ENCODE peak calls at places on chromosomes 6 and 20, in eight cellular contexts. One of them, this sample, is unnamed.

GRCh38 chr20:61934716-61935530 is 130.8 kb downstream of the TAF4 start:
- DNase-seq in A673: no peak
- DNase-seq in heart right ventricle: no peak
- DNase-seq in endodermal cell: peak; percentile 68
- DNase-seq in CD4-positive, alpha-beta T cell: no peak
- DNase-seq in colonic mucosa: no peak
- DNase-seq in esophagus squamous epithelium: no peak
- DNase-seq in upper lobe of left lung: no peak
- DNase-seq in this sample: no peak

GRCh38 chr20:52124821-52125220 is 66.8 kb downstream of the ZFP64 start:
- DNase-seq in CD4-positive, alpha-beta T cell: no peak
- DNase-seq in A673: no peak
- DNase-seq in colonic mucosa: no peak
- DNase-seq in upper lobe of left lung: no peak
- DNase-seq in heart right ventricle: no peak
- DNase-seq in esophagus squamous epithelium: no peak
- DNase-seq in endodermal cell: no peak
- DNase-seq in this sample: no peak

GRCh38 chr6:109096198-109096597 is 891 bp downstream of the CEP57L1 start:
- DNase-seq in A673: no peak
- DNase-seq in esophagus squamous epithelium: no peak
- DNase-seq in CD4-positive, alpha-beta T cell: no peak
- DNase-seq in heart right ventricle: no peak
- DNase-seq in colonic mucosa: no peak
- DNase-seq in upper lobe of left lung: no peak
- DNase-seq in endodermal cell: no peak
- DNase-seq in this sample: no peak

GRCh38 chr6:127348046-127348661 is 4.7 kb upstream of the ECHDC1 start:
- DNase-seq in endodermal cell: no peak
- DNase-seq in upper lobe of left lung: no peak
- DNase-seq in esophagus squamous epithelium: no peak
- DNase-seq in A673: no peak
- DNase-seq in heart right ventricle: no peak
- DNase-seq in colonic mucosa: no peak
- DNase-seq in CD4-positive, alpha-beta T cell: no peak
- DNase-seq in this sample: no peak

GRCh38 chr6:156028310-156029131 is 572.9 kb upstream of the NOX3 start:
- DNase-seq in A673: peak; percentile 58
- DNase-seq in endodermal cell: no peak
- DNase-seq in CD4-positive, alpha-beta T cell: no peak
- DNase-seq in esophagus squamous epithelium: no peak
- DNase-seq in upper lobe of left lung: no peak
- DNase-seq in heart right ventricle: no peak
- DNase-seq in colonic mucosa: no peak
- DNase-seq in this sample: no peak

GRCh38 chr20:44643596-44644383 is 7.7 kb downstream of the ADA start:
- DNase-seq in heart right ventricle: peak; percentile 81
- DNase-seq in endodermal cell: peak; percentile 96
- DNase-seq in esophagus squamous epithelium: no peak
- DNase-seq in upper lobe of left lung: peak; percentile 65
- DNase-seq in CD4-positive, alpha-beta T cell: peak; percentile 25
- DNase-seq in A673: peak; percentile 69
- DNase-seq in colonic mucosa: peak; percentile 50
- DNase-seq in this sample: peak; percentile 88

GRCh38 chr6:133724726-133725125 is 164.2 kb upstream of the TCF21 start:
- DNase-seq in CD4-positive, alpha-beta T cell: no peak
- DNase-seq in heart right ventricle: no peak
- DNase-seq in endodermal cell: no peak
- DNase-seq in colonic mucosa: no peak
- DNase-seq in esophagus squamous epithelium: no peak
- DNase-seq in upper lobe of left lung: no peak
- DNase-seq in A673: peak; percentile 6
- DNase-seq in this sample: no peak

GRCh38 chr20:49866051-49866450 is 49.3 kb downstream of the SPATA2 start:
- DNase-seq in endodermal cell: peak; percentile 10
- DNase-seq in esophagus squamous epithelium: no peak
- DNase-seq in heart right ventricle: no peak
- DNase-seq in colonic mucosa: no peak
- DNase-seq in CD4-positive, alpha-beta T cell: no peak
- DNase-seq in upper lobe of left lung: no peak
- DNase-seq in A673: no peak
- DNase-seq in this sample: no peak

GRCh38 chr6:127554435-127555006 is 22.5 kb upstream of the C6orf58 start:
- DNase-seq in CD4-positive, alpha-beta T cell: no peak
- DNase-seq in heart right ventricle: no peak
- DNase-seq in endodermal cell: peak; percentile 76
- DNase-seq in esophagus squamous epithelium: no peak
- DNase-seq in colonic mucosa: no peak
- DNase-seq in A673: peak; percentile 61
- DNase-seq in upper lobe of left lung: no peak
- DNase-seq in this sample: peak; percentile 55

GRCh38 chr6:84804720-84805119 is 40.3 kb upstream of the TBX18 start:
- DNase-seq in A673: no peak
- DNase-seq in CD4-positive, alpha-beta T cell: no peak
- DNase-seq in esophagus squamous epithelium: no peak
- DNase-seq in colonic mucosa: no peak
- DNase-seq in upper lobe of left lung: no peak
- DNase-seq in heart right ventricle: no peak
- DNase-seq in endodermal cell: no peak
- DNase-seq in this sample: peak; percentile 30

GRCh38 chr20:29741594-29741893 is 1515.9 kb upstream of the DEFB115 start:
- DNase-seq in heart right ventricle: no peak
- DNase-seq in esophagus squamous epithelium: no peak
- DNase-seq in CD4-positive, alpha-beta T cell: no peak
- DNase-seq in A673: no peak
- DNase-seq in upper lobe of left lung: no peak
- DNase-seq in colonic mucosa: no peak
- DNase-seq in endodermal cell: peak; percentile 23
- DNase-seq in this sample: no peak

GRCh38 chr6:28880519-28880893 is 43.3 kb downstream of the TRIM27 start:
- DNase-seq in colonic mucosa: no peak
- DNase-seq in A673: no peak
- DNase-seq in heart right ventricle: no peak
- DNase-seq in endodermal cell: no peak
- DNase-seq in esophagus squamous epithelium: no peak
- DNase-seq in CD4-positive, alpha-beta T cell: no peak
- DNase-seq in upper lobe of left lung: no peak
- DNase-seq in this sample: no peak

GRCh38 chr6:28876702-28877101 is 47.1 kb downstream of the TRIM27 start:
- DNase-seq in esophagus squamous epithelium: no peak
- DNase-seq in heart right ventricle: no peak
- DNase-seq in A673: no peak
- DNase-seq in CD4-positive, alpha-beta T cell: no peak
- DNase-seq in upper lobe of left lung: no peak
- DNase-seq in colonic mucosa: no peak
- DNase-seq in endodermal cell: no peak
- DNase-seq in this sample: no peak

GRCh38 chr6:28885149-28885738 is 38.5 kb downstream of the TRIM27 start:
- DNase-seq in colonic mucosa: no peak
- DNase-seq in CD4-positive, alpha-beta T cell: no peak
- DNase-seq in A673: no peak
- DNase-seq in heart right ventricle: no peak
- DNase-seq in endodermal cell: no peak
- DNase-seq in esophagus squamous epithelium: no peak
- DNase-seq in upper lobe of left lung: peak; percentile 77
- DNase-seq in this sample: no peak

GRCh38 chr6:28884423-28885148 is 39.2 kb downstream of the TRIM27 start:
- DNase-seq in endodermal cell: no peak
- DNase-seq in esophagus squamous epithelium: no peak
- DNase-seq in A673: no peak
- DNase-seq in CD4-positive, alpha-beta T cell: peak; percentile 68
- DNase-seq in upper lobe of left lung: no peak
- DNase-seq in heart right ventricle: no peak
- DNase-seq in colonic mucosa: no peak
- DNase-seq in this sample: no peak

DNA sequence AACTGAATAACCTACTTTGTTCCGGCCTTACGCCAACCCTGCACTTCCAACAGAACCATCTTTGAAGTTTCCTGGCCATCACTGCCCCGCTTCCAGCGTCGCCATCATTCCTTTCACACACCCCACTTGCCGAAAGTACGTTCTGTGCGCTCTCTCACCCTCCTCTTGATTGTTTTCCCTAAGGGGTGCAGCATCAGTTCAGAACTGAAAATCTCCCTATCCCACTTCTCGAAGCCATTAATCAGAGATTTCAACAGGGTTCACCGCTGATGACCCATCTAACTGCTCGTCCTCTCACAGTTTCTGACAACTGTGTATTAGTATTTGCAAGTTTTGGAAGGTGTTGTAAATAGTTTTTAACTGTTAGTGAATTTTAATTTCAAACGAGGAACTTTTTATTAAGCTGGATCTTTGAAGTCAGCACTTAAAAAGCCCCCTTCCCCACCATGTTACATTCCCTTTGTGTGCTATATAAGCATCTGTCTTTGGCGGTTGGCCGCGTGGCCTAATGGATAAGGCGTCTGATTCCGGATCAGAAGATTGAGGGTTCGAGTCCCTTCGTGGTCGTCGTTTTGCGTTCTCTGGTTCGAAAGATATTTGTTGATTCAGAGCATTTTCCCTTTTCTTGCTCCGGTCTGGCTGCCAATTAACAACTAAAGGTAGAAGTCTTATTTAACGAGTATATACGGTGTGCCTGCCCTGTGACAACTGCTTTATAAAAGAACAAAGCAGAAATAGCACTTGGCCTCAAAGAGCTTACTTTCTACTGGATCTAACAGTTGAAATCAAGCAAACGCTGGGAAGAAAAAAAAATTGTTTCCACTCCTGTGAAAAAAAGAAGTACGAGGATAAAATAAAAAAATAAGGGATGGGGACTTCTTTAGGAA is 42.6 kb downstream of the TRIM27 start:
- DNase-seq in endodermal cell: peak; percentile 94
- DNase-seq in CD4-positive, alpha-beta T cell: peak; percentile 46
- DNase-seq in heart right ventricle: peak; percentile 68
- DNase-seq in esophagus squamous epithelium: no peak
- DNase-seq in A673: peak; percentile 88
- DNase-seq in upper lobe of left lung: no peak
- DNase-seq in colonic mucosa: peak; percentile 87
- DNase-seq in this sample: peak; percentile 31
- H3K27ac ChIP-seq in endodermal cell: peak overlapping the region; percentile 22
- H3K27ac ChIP-seq in CD4-positive, alpha-beta T cell: no peak overlapping the region
- H3K27ac ChIP-seq in heart right ventricle: no peak overlapping the region
- H3K27ac ChIP-seq in esophagus squamous epithelium: no peak overlapping the region
- H3K27ac ChIP-seq in A673: peak overlapping the region; percentile 70
- H3K27ac ChIP-seq in upper lobe of left lung: no peak overlapping the region
- H3K27ac ChIP-seq in colonic mucosa: no peak overlapping the region
- H3K27ac ChIP-seq in this sample: no peak overlapping the region

GRCh38 chr20:7275628-7276237 is 508.2 kb downstream of the BMP2 start:
- DNase-seq in upper lobe of left lung: no peak
- DNase-seq in colonic mucosa: no peak
- DNase-seq in A673: no peak
- DNase-seq in esophagus squamous epithelium: no peak
- DNase-seq in heart right ventricle: no peak
- DNase-seq in endodermal cell: no peak
- DNase-seq in CD4-positive, alpha-beta T cell: no peak
- DNase-seq in this sample: no peak

GRCh38 chr20:7274870-7275269 is 507.4 kb downstream of the BMP2 start:
- DNase-seq in endodermal cell: no peak
- DNase-seq in esophagus squamous epithelium: no peak
- DNase-seq in heart right ventricle: no peak
- DNase-seq in A673: no peak
- DNase-seq in CD4-positive, alpha-beta T cell: no peak
- DNase-seq in colonic mucosa: no peak
- DNase-seq in upper lobe of left lung: no peak
- DNase-seq in this sample: no peak

GRCh38 chr20:7269452-7269851 is 502.0 kb downstream of the BMP2 start:
- DNase-seq in heart right ventricle: no peak
- DNase-seq in endodermal cell: no peak
- DNase-seq in CD4-positive, alpha-beta T cell: no peak
- DNase-seq in colonic mucosa: no peak
- DNase-seq in A673: no peak
- DNase-seq in esophagus squamous epithelium: no peak
- DNase-seq in upper lobe of left lung: no peak
- DNase-seq in this sample: no peak

DNA sequence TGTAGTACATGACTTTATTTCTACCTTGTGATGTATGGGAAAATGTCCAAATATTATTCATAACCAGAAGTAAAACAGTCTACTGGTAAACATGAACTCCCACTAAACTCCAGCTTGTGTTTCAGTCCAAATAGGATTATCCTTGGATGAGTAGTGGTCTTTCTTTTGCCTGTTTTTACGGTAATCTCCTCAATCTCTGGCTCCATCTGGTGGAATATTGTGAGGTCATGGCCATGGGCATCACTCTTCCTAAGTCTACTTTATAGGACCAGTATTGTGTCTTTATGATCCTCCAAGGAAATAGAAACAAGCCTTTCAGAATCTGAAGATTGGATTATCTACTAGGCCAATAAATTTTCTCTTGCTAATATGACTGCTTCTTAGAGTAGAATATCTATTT is 505.0 kb downstream of the BMP2 start:
- DNase-seq in CD4-positive, alpha-beta T cell: no peak
- DNase-seq in esophagus squamous epithelium: no peak
- DNase-seq in upper lobe of left lung: no peak
- DNase-seq in endodermal cell: peak; percentile 51
- DNase-seq in heart right ventricle: no peak
- DNase-seq in colonic mucosa: no peak
- DNase-seq in A673: peak; percentile 12
- DNase-seq in this sample: no peak
- TF ChIP-seq CTCF in CD4-positive, alpha-beta T cell: no peak
- TF ChIP-seq CTCF in esophagus squamous epithelium: no peak
- TF ChIP-seq CTCF in upper lobe of left lung: no peak
- TF ChIP-seq CTCF in endodermal cell: peak; percentile 73
- TF ChIP-seq CTCF in heart right ventricle: peak; percentile 19
- TF ChIP-seq CTCF in colonic mucosa: no peak
- TF ChIP-seq CTCF in A673: peak; percentile 34
- TF ChIP-seq CTCF in this sample: peak; percentile 19

DNA sequence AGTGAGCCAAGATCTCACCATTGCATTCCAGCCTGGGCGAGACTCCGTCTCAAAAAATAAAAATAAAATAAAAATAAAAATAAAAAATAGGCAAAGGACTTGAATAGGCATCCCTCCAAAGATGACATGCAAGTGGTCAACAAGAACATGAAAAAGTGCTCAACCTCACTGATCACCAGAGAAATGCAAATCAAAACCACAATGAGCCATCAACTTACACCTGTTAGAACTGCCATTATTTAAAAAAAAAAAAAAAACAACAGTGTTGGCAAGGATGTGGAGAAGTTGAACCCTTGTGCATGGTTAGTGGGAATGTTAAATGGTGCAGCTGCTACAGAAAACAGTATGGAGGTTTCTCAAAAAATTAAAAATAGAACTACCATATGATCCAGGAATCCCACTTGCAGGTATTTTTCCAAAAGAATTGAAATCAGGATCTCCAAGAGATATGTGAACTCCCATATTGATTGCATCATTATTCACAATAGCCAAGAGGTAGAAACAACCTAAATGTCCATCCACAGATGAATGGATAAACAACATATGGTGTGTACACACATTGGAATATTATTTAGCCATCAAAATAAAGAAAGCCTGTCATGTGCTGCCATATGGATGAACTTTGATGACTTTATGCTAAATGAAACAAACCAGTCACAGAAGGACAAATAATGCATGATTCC is 2.8 kb downstream of the C20orf203 start:
- DNase-seq in upper lobe of left lung: no peak
- DNase-seq in endodermal cell: no peak
- DNase-seq in CD4-positive, alpha-beta T cell: no peak
- DNase-seq in heart right ventricle: no peak
- DNase-seq in colonic mucosa: no peak
- DNase-seq in esophagus squamous epithelium: no peak
- DNase-seq in A673: no peak
- DNase-seq in this sample: no peak
- H3K27ac ChIP-seq in upper lobe of left lung: no peak overlapping the region
- H3K27ac ChIP-seq in endodermal cell: no peak overlapping the region
- H3K27ac ChIP-seq in CD4-positive, alpha-beta T cell: no peak overlapping the region
- H3K27ac ChIP-seq in heart right ventricle: no peak overlapping the region
- H3K27ac ChIP-seq in colonic mucosa: no peak overlapping the region
- H3K27ac ChIP-seq in esophagus squamous epithelium: no peak overlapping the region
- H3K27ac ChIP-seq in A673: no peak overlapping the region
- H3K27ac ChIP-seq in this sample: no peak overlapping the region

GRCh38 chr6:151993364-151993763 is 185.9 kb downstream of the ESR1 start:
- DNase-seq in CD4-positive, alpha-beta T cell: no peak
- DNase-seq in upper lobe of left lung: no peak
- DNase-seq in heart right ventricle: no peak
- DNase-seq in A673: no peak
- DNase-seq in endodermal cell: no peak
- DNase-seq in esophagus squamous epithelium: no peak
- DNase-seq in colonic mucosa: no peak
- DNase-seq in this sample: no peak
- TF ChIP-seq CTCF in CD4-positive, alpha-beta T cell: no peak
- TF ChIP-seq CTCF in upper lobe of left lung: no peak
- TF ChIP-seq CTCF in heart right ventricle: no peak
- TF ChIP-seq CTCF in A673: no peak
- TF ChIP-seq CTCF in endodermal cell: no peak
- TF ChIP-seq CTCF in esophagus squamous epithelium: no peak
- TF ChIP-seq CTCF in colonic mucosa: no peak
- TF ChIP-seq CTCF in this sample: no peak

This sample was measured in RWPE1.